ENCODE peak calls at places on chromosomes 2 and 18, in nine cellular contexts. W, J, I, V, C, T, A, F and N are unnamed samples.

GRCh38 chr2:138122891-138123290 is 158.6 kb downstream of the HNMT start:
- DNase-seq in W (no peak), J (no peak), I (no peak), V (no peak), C (peak), T (no peak), A (no peak), F (no peak), N (no peak)

GRCh38 chr2:46518848-46519247 is 39.5 kb downstream of the TMEM247 start:
- DNase-seq in W (no peak), J (no peak), I (no peak), V (no peak), C (no peak), T (no peak), A (no peak), F (no peak), N (no peak)

GRCh38 chr2:150517951-150518680 is 30.6 kb upstream of the RND3 start:
- DNase-seq in W (no peak), J (no peak), I (no peak), V (no peak), C (no peak), T (no peak), A (no peak), F (no peak), N (no peak)

GRCh38 chr2:240920783-240921231 is 14.7 kb downstream of the CROCC2 start:
- DNase-seq in W (peak), J (no peak), I (peak), V (no peak), C (no peak), T (no peak), A (peak), F (no peak), N (no peak)

GRCh38 chr2:130808482-130809268 is 28.0 kb upstream of the ARHGEF4 start:
- DNase-seq in W (no peak), J (no peak), I (no peak), V (no peak), C (no peak), T (no peak), A (no peak), F (no peak), N (no peak)

GRCh38 chr2:46062637-46063412 is 234.4 kb upstream of the EPAS1 start:
- DNase-seq in W (peak), J (peak), I (peak), V (peak), C (peak), T (peak), A (peak), F (peak), N (peak)

GRCh38 chr2:19351499-19351898 is 6.9 kb downstream of the OSR1 start:
- DNase-seq in W (no peak), J (no peak), I (no peak), V (no peak), C (no peak), T (no peak), A (no peak), F (no peak), N (no peak)

GRCh38 chr2:110978148-110978547 is 142.6 kb upstream of the BCL2L11 start:
- DNase-seq in W (no peak), J (no peak), I (no peak), V (no peak), C (no peak), T (no peak), A (no peak), F (no peak), N (no peak)

GRCh38 chr2:151334082-151334815 is 23.1 kb upstream of the TNFAIP6 start:
- DNase-seq in W (no peak), J (no peak), I (no peak), V (no peak), C (no peak), T (no peak), A (no peak), F (no peak), N (no peak)

GRCh38 chr2:60555066-60555793 is 1.8 kb upstream of the BCL11A start:
- DNase-seq in W (peak), J (peak), I (peak), V (no peak), C (peak), T (peak), A (no peak), F (no peak), N (peak)

GRCh38 chr18:42033137-42033810 is 78.2 kb downstream of the PIK3C3 start:
- DNase-seq in W (no peak), J (no peak), I (no peak), V (no peak), C (no peak), T (no peak), A (no peak), F (no peak), N (no peak)

GRCh38 chr2:17804358-17804757 is 11.9 kb upstream of the MSGN1 start:
- DNase-seq in W (no peak), J (peak), I (no peak), V (no peak), C (no peak), T (no peak), A (no peak), F (no peak), N (no peak)

GRCh38 chr2:65845442-65846182 is 413.2 kb upstream of the SPRED2 start:
- DNase-seq in W (no peak), J (no peak), I (no peak), V (no peak), C (no peak), T (no peak), A (no peak), F (no peak), N (no peak)

GRCh38 chr2:200305797-200306718 is at the start of gene SPATS2L:
- DNase-seq in W (peak), J (peak), I (peak), V (peak), C (peak), T (peak), A (peak), F (no peak), N (no peak)

GRCh38 chr2:165795011-165795410 is 964 bp upstream of the GALNT3 start:
- DNase-seq in W (no peak), J (no peak), I (no peak), V (no peak), C (no peak), T (no peak), A (no peak), F (no peak), N (no peak)